ENCODE peak calls at places on chromosomes 3 and 15, in nine cellular contexts. S is stomach, R is A549, G is sigmoid colon, Z is GM12878, X is H1, C is tibial nerve, T is ovary, P is transverse colon. O is an unnamed sample.

GRCh38 chr3:147358144-147358992 is 48.0 kb downstream of the ZIC4 start:
- DNase-seq in S (no peak), R (no peak), G (no peak), Z (no peak), X (peak), C (no peak), T (no peak), P (no peak), O (peak)

GRCh38 chr3:143442761-143443477 is 323.3 kb downstream of the CHST2 start:
- DNase-seq in S (no peak), R (no peak), G (no peak), Z (no peak), X (no peak), C (no peak), T (no peak), P (no peak), O (no peak)

GRCh38 chr3:108292465-108292864 is 3.9 kb upstream of the HHLA2 start:
- DNase-seq in S (no peak), R (no peak), G (no peak), Z (no peak), X (no peak), C (no peak), T (no peak), P (no peak), O (no peak)

GRCh38 chr15:42048080-42048820 is 27.4 kb upstream of the PLA2G4E start:
- DNase-seq in S (no peak), R (no peak), G (no peak), Z (no peak), X (no peak), C (no peak), T (no peak), P (no peak), O (no peak)

GRCh38 chr3:5092018-5092417 is 30.1 kb upstream of the ARL8B start:
- DNase-seq in S (no peak), R (no peak), G (peak), Z (no peak), X (no peak), C (no peak), T (no peak), P (no peak), O (no peak)

GRCh38 chr15:27418729-27419128 is 447.7 kb downstream of the GABRG3 start:
- DNase-seq in S (no peak), R (no peak), G (no peak), Z (no peak), X (no peak), C (no peak), T (no peak), P (no peak), O (no peak)

GRCh38 chr3:176032043-176032442 is 1165.2 kb downstream of the TBL1XR1 start:
- DNase-seq in S (no peak), R (no peak), G (no peak), Z (no peak), X (no peak), C (no peak), T (no peak), P (no peak), O (no peak)

GRCh38 chr3:43638594-43639447 is 17.0 kb upstream of the ANO10 start:
- DNase-seq in S (peak), R (peak), G (no peak), Z (no peak), X (no peak), C (no peak), T (no peak), P (peak), O (no peak)

GRCh38 chr3:58630081-58630709 is 36.4 kb downstream of the FAM3D start:
- DNase-seq in S (peak), R (peak), G (peak), Z (no peak), X (peak), C (peak), T (peak), P (peak), O (no peak)

GRCh38 chr15:93052090-93052892 is 36.7 kb downstream of the RGMA start:
- DNase-seq in S (no peak), R (peak), G (no peak), Z (no peak), X (no peak), C (no peak), T (no peak), P (no peak), O (no peak)
- TF ChIP-seq EP300 in S (no peak), R (no peak), G (no peak), Z (no peak), X (no peak), C (no peak), T (no peak), P (no peak), O (no peak)

DNA sequence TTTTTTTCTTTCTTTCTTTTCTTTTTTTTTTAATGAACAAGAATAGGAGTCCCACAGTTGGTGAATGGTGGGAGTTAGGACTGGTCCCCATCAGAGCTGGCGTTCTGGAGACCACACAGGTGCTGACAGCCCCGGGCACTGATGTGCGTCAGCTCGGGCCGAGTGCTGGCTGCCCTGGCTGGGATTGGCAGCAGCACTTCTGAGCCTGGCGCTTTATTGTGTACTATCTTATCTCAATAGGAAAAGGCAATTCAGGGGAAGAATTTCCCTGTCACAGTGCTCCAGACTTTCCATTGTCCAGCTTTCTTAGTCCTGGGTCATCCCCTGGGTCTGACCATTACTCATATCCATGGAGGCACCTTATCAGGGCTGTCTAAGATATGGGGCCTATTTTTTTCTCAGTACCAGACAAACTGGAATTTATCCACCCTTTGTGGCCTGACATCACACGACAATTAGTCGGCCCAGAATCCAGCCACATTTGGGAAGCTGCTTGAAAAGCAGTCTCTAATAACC is 54.1 kb downstream of the TMEM44 start:
- DNase-seq in S (peak), R (no peak), G (no peak), Z (no peak), X (no peak), C (no peak), T (no peak), P (no peak), O (no peak)
- TF ChIP-seq POLR2A in S (no peak), R (no peak), G (no peak), Z (no peak), X (no peak), C (no peak), T (no peak), P (no peak), O (no peak)

DNA sequence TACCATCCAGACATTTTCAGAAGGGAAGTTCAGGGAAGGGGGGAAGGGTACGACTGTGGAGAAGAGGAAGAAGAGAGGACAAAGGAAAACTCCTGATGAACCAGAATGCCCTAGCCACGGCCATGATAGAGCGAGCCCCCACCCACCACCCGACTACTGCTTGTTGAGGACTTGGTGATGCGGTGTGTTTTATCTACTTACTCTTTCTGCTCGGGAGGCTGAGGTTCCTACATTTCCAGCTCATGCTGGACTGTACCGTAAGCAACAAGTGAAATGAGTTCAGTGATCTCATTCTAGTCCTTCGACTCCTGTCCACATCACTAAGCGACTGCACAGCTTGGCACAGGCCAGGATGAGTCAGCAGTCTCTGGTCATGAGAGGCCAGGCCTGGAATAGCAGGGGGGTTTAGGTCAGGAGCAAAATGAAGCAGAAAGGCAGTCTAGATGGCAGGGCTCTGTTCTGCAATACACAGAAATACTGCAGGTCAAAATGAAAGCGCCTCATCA is 330.9 kb downstream of the TIGIT start:
- DNase-seq in S (peak), R (peak), G (peak), Z (no peak), X (no peak), C (peak), T (peak), P (peak), O (peak)
- TF ChIP-seq EP300 in S (peak), R (no peak), G (no peak), Z (no peak), X (no peak), C (no peak), T (no peak), P (no peak), O (no peak)

GRCh38 chr3:189309400-189309975 is 137.7 kb downstream of the TPRG1 start:
- DNase-seq in S (no peak), R (no peak), G (no peak), Z (no peak), X (no peak), C (no peak), T (no peak), P (no peak), O (no peak)
- TF ChIP-seq POLR2A in S (no peak), R (no peak), G (no peak), Z (no peak), X (no peak), C (no peak), T (no peak), P (no peak), O (no peak)

DNA sequence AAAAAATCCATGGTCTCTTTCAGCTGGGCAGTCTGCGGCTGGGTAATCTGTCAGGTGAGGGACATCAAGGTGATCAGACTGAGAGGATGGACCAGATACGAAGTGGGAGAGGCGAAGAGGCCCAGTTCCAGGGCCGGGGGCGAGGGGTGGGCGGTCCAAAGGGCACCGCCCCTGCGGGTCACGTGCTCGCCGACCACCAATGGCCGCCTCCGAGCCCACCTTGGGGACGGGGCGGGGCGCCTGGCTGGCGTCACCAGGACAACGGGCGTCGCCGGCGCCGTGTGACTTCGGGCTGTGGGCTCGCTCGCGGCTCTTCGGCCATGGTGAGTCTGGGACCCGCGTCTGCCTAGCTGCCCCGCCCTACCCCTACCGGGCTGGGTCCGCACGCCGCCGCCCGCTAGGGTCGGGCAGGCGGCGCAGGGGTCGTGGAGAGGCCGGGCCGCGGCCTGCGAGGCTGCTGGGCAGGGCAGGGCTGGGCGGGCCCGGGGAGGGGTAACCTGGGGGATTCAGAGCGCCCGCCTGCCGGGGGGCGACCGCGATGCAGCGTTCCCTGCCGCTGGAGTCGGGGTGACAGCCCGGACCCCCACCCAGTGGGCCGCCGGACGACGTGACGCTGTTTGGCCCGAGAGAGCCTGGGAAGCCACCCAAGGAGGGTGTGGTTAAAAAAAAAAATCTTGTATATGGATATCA is at the start of gene FBXL2:
- DNase-seq in S (peak), R (peak), G (peak), Z (no peak), X (peak), C (peak), T (peak), P (peak), O (no peak)
- TF ChIP-seq EP300 in S (no peak), R (no peak), G (no peak), Z (no peak), X (no peak), C (no peak), T (no peak), P (no peak), O (no peak)

GRCh38 chr3:51982838-51983577 is at the start of gene ACY1:
- DNase-seq in S (peak), R (peak), G (peak), Z (peak), X (peak), C (peak), T (peak), P (peak), O (peak)
- TF ChIP-seq POLR2A in S (peak), R (peak), G (peak), Z (peak), X (no peak), C (no peak), T (peak), P (peak), O (no peak)

DNA sequence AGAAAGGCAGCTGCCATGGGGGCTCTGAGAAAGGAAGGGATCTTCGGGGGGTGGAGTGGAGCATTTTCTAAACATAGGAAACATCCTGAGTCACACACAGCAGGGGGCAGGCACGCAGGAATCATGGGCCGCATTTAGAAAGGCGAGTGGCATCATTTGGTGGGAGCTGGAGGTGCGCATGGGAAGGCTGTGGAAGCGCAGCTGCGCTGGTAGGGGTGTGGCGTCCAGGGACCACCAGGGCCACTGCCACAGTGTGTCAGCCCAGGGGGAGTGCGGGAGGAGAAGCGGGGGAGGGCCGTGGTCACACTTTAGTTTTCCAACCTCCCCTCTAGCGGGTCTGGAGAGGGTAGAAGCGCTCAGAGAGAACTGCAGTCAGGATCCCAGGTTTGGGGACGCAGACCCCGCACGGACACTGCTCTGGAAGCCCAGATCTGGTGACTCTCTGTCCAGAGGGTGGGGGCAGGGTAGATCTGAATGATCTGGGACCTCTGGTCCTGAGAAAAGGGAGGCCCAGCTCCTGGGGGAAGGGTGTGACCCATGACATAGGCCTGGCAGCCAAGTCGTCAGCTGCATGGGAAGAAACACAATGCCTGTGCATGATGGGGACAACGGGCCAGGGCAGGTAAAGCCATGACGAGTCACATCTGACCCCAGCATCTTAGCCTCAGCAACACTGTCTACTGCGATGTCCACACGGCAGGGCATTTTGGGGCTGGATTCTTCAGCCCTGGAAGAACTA is 88.0 kb upstream of the IQSEC1 start:
- DNase-seq in S (no peak), R (no peak), G (peak), Z (no peak), X (peak), C (no peak), T (no peak), P (no peak), O (no peak)
- TF ChIP-seq EP300 in S (no peak), R (no peak), G (no peak), Z (no peak), X (no peak), C (no peak), T (no peak), P (no peak), O (no peak)

DNA sequence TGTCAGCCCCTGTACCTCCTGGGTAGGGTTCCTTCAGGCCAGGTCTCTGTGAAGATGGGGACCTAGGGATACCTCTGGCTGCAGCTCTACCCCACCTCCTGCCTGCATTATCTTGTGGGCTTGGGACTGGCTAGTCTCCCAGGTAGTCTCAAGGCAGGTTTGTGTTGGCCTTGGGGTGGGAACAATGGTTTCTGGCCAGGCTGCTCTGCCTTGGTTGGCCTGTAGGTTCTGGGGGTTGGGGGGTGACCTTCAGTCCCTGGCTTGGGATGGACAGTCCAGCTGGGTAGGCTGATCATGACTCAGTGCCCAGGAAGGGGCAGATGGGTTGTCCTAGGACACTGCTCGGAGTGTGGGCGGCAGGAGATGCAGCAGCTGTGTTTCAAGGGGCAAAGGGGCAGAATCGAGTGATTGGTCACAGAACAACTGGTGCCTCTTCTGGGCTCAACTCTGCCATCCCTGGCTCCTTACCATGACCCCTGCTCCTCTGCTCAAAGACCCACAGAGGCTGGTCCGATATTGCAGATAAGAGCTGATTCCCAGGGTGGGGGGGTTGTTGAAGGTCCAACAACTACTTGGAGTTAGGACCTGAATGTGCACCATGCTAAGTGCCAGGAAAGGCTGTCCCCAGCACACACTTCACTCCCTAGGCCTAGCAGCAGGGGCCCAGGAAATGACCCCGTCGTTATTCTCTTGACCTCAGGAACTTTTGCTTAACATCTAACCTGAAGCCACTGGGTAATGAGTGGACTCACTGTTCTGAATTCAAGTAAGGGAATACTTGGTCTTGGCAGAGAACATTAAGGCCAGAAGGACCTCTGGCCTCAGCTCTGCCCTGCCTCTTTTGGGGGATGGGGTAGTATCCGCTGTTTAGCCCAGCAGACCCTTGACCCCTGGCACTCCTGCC is 18.1 kb upstream of the BSN start:
- DNase-seq in S (no peak), R (no peak), G (no peak), Z (no peak), X (no peak), C (no peak), T (peak), P (no peak), O (no peak)
- TF ChIP-seq POLR2A in S (no peak), R (no peak), G (no peak), Z (no peak), X (no peak), C (no peak), T (no peak), P (no peak), O (no peak)

O was measured in esophagus muscularis mucosa.